ENCODE peak calls at places on chromosome 17, in six cellular contexts. K is fibroblast of the aortic adventitia, E is ovary, L is heart left ventricle, J is mammary epithelial cell, W is prostate gland. S is an unnamed sample.

GRCh38 chr17:75316253-75316652 is 27.0 kb upstream of the SLC25A19 start:
- DNase-seq in K (no peak), E (no peak), L (no peak), J (no peak), W (no peak), S (no peak)

GRCh38 chr17:75036643-75037268 is 10.0 kb downstream of the ATP5PD start:
- DNase-seq in K (peak), E (peak), L (peak), J (no peak), W (peak), S (peak)

GRCh38 chr17:63039899-63040602 is 74.0 kb downstream of the TANC2 start:
- DNase-seq in K (peak), E (no peak), L (no peak), J (peak), W (no peak), S (peak)

GRCh38 chr17:57106107-57106835 is 21.2 kb downstream of the AKAP1 start:
- DNase-seq in K (no peak), E (no peak), L (no peak), J (no peak), W (no peak), S (no peak)

GRCh38 chr17:6927290-6927844 is 68.5 kb upstream of the ALOX12 start:
- DNase-seq in K (peak), E (no peak), L (no peak), J (peak), W (no peak), S (peak)

GRCh38 chr17:64978138-64978537 is 58.9 kb upstream of the LRRC37A3 start:
- DNase-seq in K (no peak), E (no peak), L (no peak), J (no peak), W (no peak), S (no peak)

GRCh38 chr17:2805961-2806360 is 9.7 kb downstream of the RAP1GAP2 start:
- DNase-seq in K (no peak), E (no peak), L (no peak), J (no peak), W (no peak), S (no peak)

GRCh38 chr17:21280081-21280518 is 4.4 kb upstream of the MAP2K3 start:
- DNase-seq in K (peak), E (peak), L (peak), J (peak), W (peak), S (peak)

GRCh38 chr17:64095144-64095882 is 34.6 kb downstream of the ERN1 start:
- DNase-seq in K (no peak), E (no peak), L (no peak), J (peak), W (no peak), S (no peak)

GRCh38 chr17:40528692-40529417 is 27.4 kb upstream of the TNS4 start:
- DNase-seq in K (no peak), E (no peak), L (no peak), J (no peak), W (no peak), S (no peak)

GRCh38 chr17:7701681-7702080 is 3.3 kb upstream of the EFNB3 start:
- DNase-seq in K (no peak), E (no peak), L (no peak), J (no peak), W (no peak), S (no peak)

GRCh38 chr17:19238167-19238505 is 970 bp downstream of the EPN2 start:
- DNase-seq in K (peak), E (peak), L (peak), J (peak), W (peak), S (no peak)

GRCh38 chr17:58527306-58527705 is 12.9 kb upstream of the MTMR4 start:
- DNase-seq in K (no peak), E (no peak), L (no peak), J (no peak), W (no peak), S (no peak)
- TF ChIP-seq CTCF in K (no peak), E (no peak), L (peak), J (no peak), W (no peak), S (peak)

GRCh38 chr17:81865358-81865732 is 5.0 kb upstream of the P4HB start:
- DNase-seq in K (no peak), E (no peak), L (no peak), J (no peak), W (no peak), S (no peak)
- H3K4me3 ChIP-seq in K (no peak), E (no peak), L (no peak), J (no peak), W (no peak), S (no peak)

DNA sequence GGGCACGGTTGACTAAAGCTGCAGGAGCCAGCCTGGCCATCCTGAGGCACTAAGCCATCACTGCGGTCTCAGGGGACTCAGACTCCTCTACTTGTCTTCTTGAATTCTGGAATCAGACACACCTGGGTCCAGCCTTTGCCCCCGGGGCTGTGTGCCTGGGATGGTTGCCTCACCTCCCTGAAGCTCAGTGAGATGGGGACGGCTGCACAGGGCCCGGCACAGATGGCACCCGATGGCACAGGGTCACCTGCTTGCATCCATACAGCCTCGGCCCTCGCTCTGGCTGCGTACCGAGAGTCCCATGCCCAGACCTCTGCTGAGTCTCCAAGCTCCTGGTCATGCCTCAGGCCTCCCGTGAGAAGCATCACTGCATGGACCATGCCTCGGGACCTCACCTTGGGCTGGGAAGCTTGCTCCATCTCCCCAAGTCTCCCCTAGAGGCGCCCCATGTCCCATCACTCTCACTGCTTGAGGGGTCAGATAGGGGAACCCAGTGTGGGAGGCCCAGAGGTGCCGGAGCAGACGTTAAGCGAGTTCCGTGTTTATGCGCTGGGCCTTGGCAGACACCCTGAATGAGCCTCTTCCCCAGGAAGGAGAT is 316.3 kb downstream of the SEC14L1 start:
- DNase-seq in K (no peak), E (no peak), L (peak), J (no peak), W (no peak), S (no peak)
- TF ChIP-seq CTCF in K (no peak), E (no peak), L (no peak), J (no peak), W (no peak), S (no peak)

GRCh38 chr17:14205380-14205779 is 31.3 kb downstream of the CDRT15 start:
- DNase-seq in K (no peak), E (no peak), L (no peak), J (no peak), W (no peak), S (no peak)
- H3K4me3 ChIP-seq in K (no peak), E (no peak), L (no peak), J (no peak), W (no peak), S (no peak)

GRCh38 chr17:16288860-16289571 is 64.3 kb downstream of the CENPV start:
- DNase-seq in K (peak), E (no peak), L (no peak), J (no peak), W (no peak), S (no peak)

GRCh38 chr17:16285646-16286008 is 67.6 kb downstream of the CENPV start:
- DNase-seq in K (no peak), E (no peak), L (no peak), J (no peak), W (no peak), S (no peak)

GRCh38 chr17:16287563-16288027 is 65.7 kb downstream of the CENPV start:
- DNase-seq in K (peak), E (no peak), L (no peak), J (peak), W (no peak), S (peak)

GRCh38 chr17:16286009-16286946 is 67.0 kb downstream of the CENPV start:
- DNase-seq in K (peak), E (peak), L (peak), J (peak), W (peak), S (peak)

GRCh38 chr17:16286947-16287562 is 66.2 kb downstream of the CENPV start:
- DNase-seq in K (peak), E (peak), L (peak), J (no peak), W (no peak), S (peak)
- TF ChIP-seq CTCF in K (peak), E (no peak), L (no peak), J (no peak), W (no peak), S (peak)

S was measured in fibroblast of mammary gland.